ENCODE peak calls at places on chromosomes 6 and 20, in ten cellular contexts. Y, A, Q, K, R, X, V, C, J and G are unnamed samples.

GRCh38 chr20:57240850-57241429 is 25.5 kb downstream of the BMP7 start:
- DNase-seq in Y (no peak), A (no peak), Q (no peak), K (no peak), R (no peak), X (no peak), V (no peak), C (no peak), J (no peak), G (no peak)

GRCh38 chr6:12343440-12344162 is 53.4 kb downstream of the EDN1 start:
- DNase-seq in Y (peak; percentile 52), A (no peak), Q (no peak), K (no peak), R (no peak), X (no peak), V (no peak), C (no peak), J (no peak), G (peak; percentile 30)

GRCh38 chr20:62892348-62893304 is 31.0 kb upstream of the TCFL5 start:
- DNase-seq in Y (no peak), A (no peak), Q (no peak), K (no peak), R (no peak), X (no peak), V (no peak), C (no peak), J (no peak), G (no peak)

GRCh38 chr20:12737900-12738299 is 270.9 kb upstream of the SPTLC3 start:
- DNase-seq in Y (no peak), A (no peak), Q (no peak), K (no peak), R (no peak), X (no peak), V (no peak), C (no peak), J (no peak), G (no peak)

GRCh38 chr6:14720411-14721102 is 525.3 kb upstream of the JARID2 start:
- DNase-seq in Y (no peak), A (no peak), Q (no peak), K (no peak), R (no peak), X (no peak), V (no peak), C (no peak), J (no peak), G (no peak)

GRCh38 chr20:4045082-4045481 is 29.7 kb upstream of the RNF24 start:
- DNase-seq in Y (no peak), A (no peak), Q (no peak), K (no peak), R (no peak), X (no peak), V (no peak), C (no peak), J (no peak), G (no peak)

GRCh38 chr20:461254-462198 is 807 bp downstream of the TBC1D20 start:
- DNase-seq in Y (peak; percentile 43), A (peak; percentile 35), Q (peak; percentile 56), K (peak; percentile 67), R (peak; percentile 56), X (peak; percentile 64), V (peak; percentile 42), C (no peak), J (peak; percentile 74), G (peak; percentile 76)

GRCh38 chr20:47358672-47359532 is 2.4 kb upstream of the ZMYND8 start:
- DNase-seq in Y (peak; percentile 98), A (no peak), Q (peak; percentile 97), K (peak; percentile 81), R (peak; percentile 54), X (peak; percentile 33), V (no peak), C (peak; percentile 97), J (no peak), G (peak; percentile 95)

GRCh38 chr6:160330621-160331020 is 17.6 kb upstream of the SLC22A3 start:
- DNase-seq in Y (no peak), A (no peak), Q (peak; percentile 20), K (no peak), R (no peak), X (no peak), V (no peak), C (no peak), J (no peak), G (no peak)

GRCh38 chr6:142301421-142302391 is at the start of gene ADGRG6:
- DNase-seq in Y (peak; percentile 18), A (no peak), Q (peak; percentile 45), K (no peak), R (peak; percentile 67), X (peak; percentile 30), V (no peak), C (no peak), J (peak; percentile 57), G (peak; percentile 62)

GRCh38 chr6:33508935-33509926 is 54.9 kb downstream of the ZBTB9 start:
- DNase-seq in Y (no peak), A (no peak), Q (peak; percentile 3), K (no peak), R (peak; percentile 25), X (no peak), V (no peak), C (no peak), J (no peak), G (no peak)

GRCh38 chr20:35954907-35955251 is 577 bp upstream of the SCAND1 start:
- DNase-seq in Y (peak; percentile 53), A (peak; percentile 18), Q (peak; percentile 43), K (no peak), R (peak; percentile 55), X (no peak), V (peak; percentile 49), C (peak; percentile 17), J (no peak), G (no peak)

GRCh38 chr6:37547564-37548061 is 47.9 kb upstream of the CCDC167 start:
- DNase-seq in Y (peak; percentile 78), A (no peak), Q (peak; percentile 52), K (no peak), R (peak; percentile 80), X (no peak), V (peak; percentile 26), C (peak; percentile 22), J (no peak), G (peak; percentile 84)

GRCh38 chr6:109304284-109305015 is 77.8 kb downstream of the CD164 start:
- DNase-seq in Y (no peak), A (no peak), Q (no peak), K (no peak), R (peak; percentile 30), X (no peak), V (no peak), C (no peak), J (no peak), G (no peak)

GRCh38 chr6:26054937-26055669 is 32.1 kb upstream of the HFE start:
- DNase-seq in Y (peak; percentile 98), A (peak; percentile 75), Q (peak; percentile 98), K (peak; percentile 72), R (peak; percentile 97), X (peak; percentile 66), V (peak; percentile 87), C (peak; percentile 93), J (peak; percentile 78), G (peak; percentile 96)

GRCh38 chr20:36573798-36574277 is 441 bp downstream of the TGIF2 start:
- DNase-seq in Y (no peak), A (peak; percentile 41), Q (no peak), K (peak; percentile 4), R (peak; percentile 59), X (peak; percentile 47), V (no peak), C (no peak), J (peak; percentile 72), G (no peak)

GRCh38 chr6:7727951-7728854 is 2.3 kb downstream of the BMP6 start:
- DNase-seq in Y (no peak), A (no peak), Q (no peak), K (no peak), R (peak; percentile 39), X (peak; percentile 33), V (no peak), C (no peak), J (peak; percentile 59), G (peak; percentile 70)

GRCh38 chr20:58458342-58459057 is 56.7 kb downstream of the APCDD1L start:
- DNase-seq in Y (peak; percentile 53), A (no peak), Q (no peak), K (no peak), R (peak; percentile 95), X (no peak), V (no peak), C (no peak), J (peak; percentile 87), G (no peak)

GRCh38 chr6:44000164-44000842 is 126.9 kb downstream of the MRPL14 start:
- DNase-seq in Y (no peak), A (no peak), Q (no peak), K (no peak), R (peak; percentile 75), X (no peak), V (no peak), C (no peak), J (peak; percentile 73), G (peak; percentile 67)

GRCh38 chr6:149031545-149032317 is 284.9 kb downstream of the UST start:
- DNase-seq in Y (peak; percentile 94), A (peak; percentile 25), Q (peak; percentile 86), K (no peak), R (peak; percentile 62), X (no peak), V (no peak), C (no peak), J (no peak), G (peak; percentile 95)

GRCh38 chr20:17568972-17569471 is 853 bp upstream of the DSTN start:
- DNase-seq in Y (peak; percentile 89), A (no peak), Q (peak; percentile 98), K (peak; percentile 44), R (no peak), X (peak; percentile 80), V (peak; percentile 2), C (peak; percentile 94), J (peak; percentile 54), G (peak; percentile 99)

GRCh38 chr6:12769556-12770255 is 53.1 kb downstream of the PHACTR1 start:
- DNase-seq in Y (no peak), A (no peak), Q (peak; percentile 23), K (no peak), R (no peak), X (no peak), V (no peak), C (no peak), J (no peak), G (no peak)

GRCh38 chr6:77231438-77232305 is 231.6 kb downstream of the HTR1B start:
- DNase-seq in Y (peak; percentile 21), A (no peak), Q (peak; percentile 8), K (no peak), R (no peak), X (no peak), V (no peak), C (no peak), J (no peak), G (peak; percentile 46)

GRCh38 chr6:138970856-138971425 is 17.1 kb downstream of the REPS1 start:
- DNase-seq in Y (peak; percentile 93), A (no peak), Q (peak; percentile 88), K (no peak), R (peak; percentile 25), X (no peak), V (no peak), C (no peak), J (no peak), G (peak; percentile 83)